ENCODE peak calls at places on chromosomes 11 and 22, in five cellular contexts. One of them, this sample, is unnamed.

GRCh38 chr11:103862049-103862826 is 174.2 kb upstream of the DDI1 start:
- DNase-seq in lower leg skin: no peak
- DNase-seq in H1: no peak
- DNase-seq in astrocyte of the spinal cord: no peak
- DNase-seq in pancreas: no peak
- DNase-seq in this sample: no peak

GRCh38 chr11:3840289-3840869 is 380 bp downstream of the RHOG start:
- DNase-seq in lower leg skin: peak; percentile 36
- DNase-seq in H1: no peak
- DNase-seq in astrocyte of the spinal cord: no peak
- DNase-seq in pancreas: no peak
- DNase-seq in this sample: peak; percentile 38

GRCh38 chr22:19984201-19984753 is 32.3 kb downstream of the ARVCF start:
- DNase-seq in lower leg skin: peak; percentile 54
- DNase-seq in H1: no peak
- DNase-seq in astrocyte of the spinal cord: peak; percentile 74
- DNase-seq in pancreas: no peak
- DNase-seq in this sample: no peak

GRCh38 chr11:15293975-15294374 is 179.3 kb downstream of the INSC start:
- DNase-seq in lower leg skin: no peak
- DNase-seq in H1: no peak
- DNase-seq in astrocyte of the spinal cord: no peak
- DNase-seq in pancreas: no peak
- DNase-seq in this sample: no peak

GRCh38 chr11:110303414-110303826 is 7.0 kb upstream of the RDX start:
- DNase-seq in lower leg skin: no peak
- DNase-seq in H1: no peak
- DNase-seq in astrocyte of the spinal cord: no peak
- DNase-seq in pancreas: no peak
- DNase-seq in this sample: no peak

GRCh38 chr11:11782532-11783110 is 59.2 kb upstream of the USP47 start:
- DNase-seq in lower leg skin: peak; percentile 68
- DNase-seq in H1: no peak
- DNase-seq in astrocyte of the spinal cord: no peak
- DNase-seq in pancreas: no peak
- DNase-seq in this sample: no peak

GRCh38 chr11:65651589-65652510 is 10.9 kb downstream of the RELA start:
- DNase-seq in lower leg skin: no peak
- DNase-seq in H1: no peak
- DNase-seq in astrocyte of the spinal cord: peak; percentile 33
- DNase-seq in pancreas: peak; percentile 41
- DNase-seq in this sample: no peak

GRCh38 chr11:124256076-124256475 is at the start of gene OR8G5:
- DNase-seq in lower leg skin: no peak
- DNase-seq in H1: no peak
- DNase-seq in astrocyte of the spinal cord: no peak
- DNase-seq in pancreas: no peak
- DNase-seq in this sample: no peak

GRCh38 chr11:75280227-75280671 is 39.7 kb downstream of the TPBGL start:
- DNase-seq in lower leg skin: peak; percentile 69
- DNase-seq in H1: peak; percentile 76
- DNase-seq in astrocyte of the spinal cord: peak; percentile 58
- DNase-seq in pancreas: peak; percentile 56
- DNase-seq in this sample: peak; percentile 48

GRCh38 chr11:26867286-26867685 is 126.6 kb upstream of the FIBIN start:
- DNase-seq in lower leg skin: no peak
- DNase-seq in H1: no peak
- DNase-seq in astrocyte of the spinal cord: no peak
- DNase-seq in pancreas: no peak
- DNase-seq in this sample: no peak

GRCh38 chr11:123457187-123457770 is 27.2 kb downstream of the GRAMD1B start:
- DNase-seq in lower leg skin: peak; percentile 43
- DNase-seq in H1: no peak
- DNase-seq in astrocyte of the spinal cord: no peak
- DNase-seq in pancreas: no peak
- DNase-seq in this sample: no peak

GRCh38 chr22:24427500-24428164 is at the start of gene ADORA2A:
- DNase-seq in lower leg skin: no peak
- DNase-seq in H1: no peak
- DNase-seq in astrocyte of the spinal cord: no peak
- DNase-seq in pancreas: no peak
- DNase-seq in this sample: peak; percentile 80

GRCh38 chr22:25153961-25154685 is 45.5 kb upstream of the CRYBB3 start:
- DNase-seq in lower leg skin: peak; percentile 82
- DNase-seq in H1: no peak
- DNase-seq in astrocyte of the spinal cord: peak; percentile 62
- DNase-seq in pancreas: peak; percentile 43
- DNase-seq in this sample: no peak

GRCh38 chr11:28632338-28632737 is 524.1 kb downstream of the METTL15 start:
- DNase-seq in lower leg skin: no peak
- DNase-seq in H1: no peak
- DNase-seq in astrocyte of the spinal cord: peak; percentile 32
- DNase-seq in pancreas: no peak
- DNase-seq in this sample: no peak

GRCh38 chr11:66369073-66369894 is 2.3 kb downstream of the SLC29A2 start:
- DNase-seq in lower leg skin: no peak
- DNase-seq in H1: no peak
- DNase-seq in astrocyte of the spinal cord: no peak
- DNase-seq in pancreas: no peak
- DNase-seq in this sample: no peak

GRCh38 chr11:100769165-100769564 is 82.1 kb downstream of the ARHGAP42 start:
- DNase-seq in lower leg skin: no peak
- DNase-seq in H1: no peak
- DNase-seq in astrocyte of the spinal cord: no peak
- DNase-seq in pancreas: no peak
- DNase-seq in this sample: no peak

GRCh38 chr11:71420455-71421241 is 27.5 kb downstream of the DHCR7 start:
- DNase-seq in lower leg skin: no peak
- DNase-seq in H1: peak; percentile 44
- DNase-seq in astrocyte of the spinal cord: peak; percentile 41
- DNase-seq in pancreas: peak; percentile 27
- DNase-seq in this sample: no peak

GRCh38 chr22:17205432-17205831 is 13.8 kb downstream of the ADA2 start:
- DNase-seq in lower leg skin: no peak
- DNase-seq in H1: no peak
- DNase-seq in astrocyte of the spinal cord: no peak
- DNase-seq in pancreas: no peak
- DNase-seq in this sample: no peak

GRCh38 chr11:118120793-118121192 is 31.8 kb downstream of the SCN4B start:
- DNase-seq in lower leg skin: no peak
- DNase-seq in H1: no peak
- DNase-seq in astrocyte of the spinal cord: no peak
- DNase-seq in pancreas: no peak
- DNase-seq in this sample: no peak

GRCh38 chr11:77868744-77869143 is 47.8 kb downstream of the AAMDC start:
- DNase-seq in lower leg skin: no peak
- DNase-seq in H1: no peak
- DNase-seq in astrocyte of the spinal cord: no peak
- DNase-seq in pancreas: no peak
- DNase-seq in this sample: no peak

DNA sequence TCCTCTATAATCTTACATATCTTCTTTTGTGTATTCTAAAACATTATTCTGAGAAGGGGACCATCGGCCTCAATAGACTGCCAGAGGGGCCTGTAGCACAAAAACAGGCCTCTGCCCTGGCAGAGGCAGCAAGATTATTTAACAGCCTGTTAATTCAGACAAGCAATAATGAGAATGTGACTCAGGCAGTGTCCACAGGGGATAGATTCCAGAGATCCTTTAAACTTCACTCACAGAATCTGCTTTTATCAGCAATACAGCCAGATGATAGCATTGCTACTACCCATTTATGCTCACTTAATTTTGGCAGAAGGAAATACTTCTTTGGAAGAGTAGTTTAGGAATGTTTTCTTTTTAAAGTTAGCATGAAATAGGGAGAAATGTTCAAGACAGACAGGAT is 44.9 kb downstream of the AAMDC start:
- DNase-seq in lower leg skin: no peak
- DNase-seq in H1: no peak
- DNase-seq in astrocyte of the spinal cord: no peak
- DNase-seq in pancreas: no peak
- DNase-seq in this sample: no peak
- TF ChIP-seq CTCF in lower leg skin: no peak
- TF ChIP-seq CTCF in H1: no peak
- TF ChIP-seq CTCF in astrocyte of the spinal cord: no peak
- TF ChIP-seq CTCF in pancreas: no peak
- TF ChIP-seq CTCF in this sample: no peak

GRCh38 chr22:34847072-34847471 is 218.9 kb upstream of the ISX start:
- DNase-seq in lower leg skin: no peak
- DNase-seq in H1: no peak
- DNase-seq in astrocyte of the spinal cord: peak; percentile 12
- DNase-seq in pancreas: no peak
- DNase-seq in this sample: no peak

GRCh38 chr22:34845391-34845790 is 220.6 kb upstream of the ISX start:
- DNase-seq in lower leg skin: no peak
- DNase-seq in H1: no peak
- DNase-seq in astrocyte of the spinal cord: no peak
- DNase-seq in pancreas: no peak
- DNase-seq in this sample: no peak

GRCh38 chr22:34851918-34852662 is 213.9 kb upstream of the ISX start:
- DNase-seq in lower leg skin: no peak
- DNase-seq in H1: no peak
- DNase-seq in astrocyte of the spinal cord: no peak
- DNase-seq in pancreas: no peak
- DNase-seq in this sample: no peak

GRCh38 chr22:34855471-34855870 is 210.5 kb upstream of the ISX start:
- DNase-seq in lower leg skin: no peak
- DNase-seq in H1: no peak
- DNase-seq in astrocyte of the spinal cord: no peak
- DNase-seq in pancreas: no peak
- DNase-seq in this sample: no peak

GRCh38 chr22:34850010-34850409 is 215.9 kb upstream of the ISX start:
- DNase-seq in lower leg skin: no peak
- DNase-seq in H1: no peak
- DNase-seq in astrocyte of the spinal cord: peak; percentile 23
- DNase-seq in pancreas: no peak
- DNase-seq in this sample: no peak
- TF ChIP-seq CTCF in lower leg skin: no peak
- TF ChIP-seq CTCF in H1: no peak
- TF ChIP-seq CTCF in astrocyte of the spinal cord: no peak
- TF ChIP-seq CTCF in pancreas: no peak
- TF ChIP-seq CTCF in this sample: no peak

GRCh38 chr11:20399498-20399897 is 12.0 kb downstream of the PRMT3 start:
- DNase-seq in lower leg skin: no peak
- DNase-seq in H1: no peak
- DNase-seq in astrocyte of the spinal cord: no peak
- DNase-seq in pancreas: no peak
- DNase-seq in this sample: no peak

GRCh38 chr11:20403059-20403458 is 15.5 kb downstream of the PRMT3 start:
- DNase-seq in lower leg skin: no peak
- DNase-seq in H1: no peak
- DNase-seq in astrocyte of the spinal cord: no peak
- DNase-seq in pancreas: no peak
- DNase-seq in this sample: no peak

DNA sequence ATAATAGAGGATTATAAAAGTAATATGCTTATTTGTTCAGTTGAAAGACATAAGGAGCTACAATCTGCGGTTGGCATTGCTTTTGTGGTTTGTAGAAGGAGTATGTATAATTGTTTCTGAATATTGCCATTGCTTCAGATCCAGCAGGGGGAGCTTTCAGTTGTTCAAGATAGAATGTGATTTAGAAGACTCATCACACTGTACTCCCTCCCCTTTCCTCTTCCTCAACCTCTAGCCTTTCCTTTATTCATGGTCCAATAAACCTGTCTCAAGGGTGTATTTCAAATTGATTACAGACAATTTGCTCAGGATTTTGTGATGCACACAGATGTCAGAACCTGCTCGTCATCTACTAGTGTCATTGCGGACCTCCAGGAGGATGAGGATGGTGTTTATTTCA is 9.8 kb downstream of the PRMT3 start:
- DNase-seq in lower leg skin: no peak
- DNase-seq in H1: no peak
- DNase-seq in astrocyte of the spinal cord: peak; percentile 56
- DNase-seq in pancreas: no peak
- DNase-seq in this sample: no peak
- TF ChIP-seq CTCF in lower leg skin: no peak
- TF ChIP-seq CTCF in H1: peak; percentile 46
- TF ChIP-seq CTCF in astrocyte of the spinal cord: peak; percentile 72
- TF ChIP-seq CTCF in pancreas: peak; percentile 26
- TF ChIP-seq CTCF in this sample: no peak

GRCh38 chr11:108866781-108867180 is 201.9 kb downstream of the DDX10 start:
- DNase-seq in lower leg skin: no peak
- DNase-seq in H1: no peak
- DNase-seq in astrocyte of the spinal cord: no peak
- DNase-seq in pancreas: no peak
- DNase-seq in this sample: no peak
- TF ChIP-seq CTCF in lower leg skin: no peak
- TF ChIP-seq CTCF in H1: no peak
- TF ChIP-seq CTCF in astrocyte of the spinal cord: no peak
- TF ChIP-seq CTCF in pancreas: no peak
- TF ChIP-seq CTCF in this sample: no peak

GRCh38 chr22:39943366-39943765 is 16.8 kb upstream of the TMA7B start:
- DNase-seq in lower leg skin: no peak
- DNase-seq in H1: no peak
- DNase-seq in astrocyte of the spinal cord: no peak
- DNase-seq in pancreas: no peak
- DNase-seq in this sample: no peak
- TF ChIP-seq CTCF in lower leg skin: no peak
- TF ChIP-seq CTCF in H1: peak; percentile 67
- TF ChIP-seq CTCF in astrocyte of the spinal cord: no peak
- TF ChIP-seq CTCF in pancreas: no peak
- TF ChIP-seq CTCF in this sample: no peak

GRCh38 chr22:35728639-35729308 is 11.1 kb downstream of the APOL5 start:
- DNase-seq in lower leg skin: no peak
- DNase-seq in H1: no peak
- DNase-seq in astrocyte of the spinal cord: no peak
- DNase-seq in pancreas: peak; percentile 43
- DNase-seq in this sample: no peak
- TF ChIP-seq CTCF in lower leg skin: no peak
- TF ChIP-seq CTCF in H1: no peak
- TF ChIP-seq CTCF in astrocyte of the spinal cord: no peak
- TF ChIP-seq CTCF in pancreas: no peak
- TF ChIP-seq CTCF in this sample: no peak

DNA sequence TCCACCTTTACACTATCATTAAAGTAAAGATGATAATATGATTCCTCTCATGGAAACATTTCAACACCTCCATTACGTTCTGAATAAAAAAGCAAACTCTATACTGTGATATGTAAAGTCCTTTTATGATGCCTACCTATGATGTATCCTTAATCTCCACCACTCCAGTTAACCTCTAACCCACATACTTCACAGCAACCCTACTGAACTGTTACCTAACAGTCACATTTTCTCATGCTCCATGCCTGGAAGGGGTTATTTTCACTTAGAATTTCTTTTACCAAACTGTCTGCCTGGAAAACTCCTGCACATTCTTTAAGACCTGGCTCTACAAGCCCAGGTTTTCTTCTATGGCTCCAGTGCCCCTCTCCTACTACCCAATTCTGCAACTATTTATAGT is 129.1 kb downstream of the FCHSD2 start:
- DNase-seq in lower leg skin: no peak
- DNase-seq in H1: no peak
- DNase-seq in astrocyte of the spinal cord: no peak
- DNase-seq in pancreas: no peak
- DNase-seq in this sample: no peak
- TF ChIP-seq CTCF in lower leg skin: no peak
- TF ChIP-seq CTCF in H1: no peak
- TF ChIP-seq CTCF in astrocyte of the spinal cord: no peak
- TF ChIP-seq CTCF in pancreas: no peak
- TF ChIP-seq CTCF in this sample: no peak